ENCODE peak calls at places on chromosome 17, in eight cellular contexts. X, U, K, J, H, V, G and I are unnamed samples. For H3K4me1, the result is how much of the 10 kb centered on the place peaks cover.

GRCh38 chr17:75584358-75585175 is 3.0 kb upstream of the MYO15B start:
- DNase-seq in G (no peak), U (no peak), J (no peak), X (no peak), V (no peak), H (peak), K (no peak), I (no peak)

GRCh38 chr17:147796-148740 is 10.7 kb downstream of the SCGB1C2 start:
- DNase-seq in J (peak), V (peak), G (no peak), H (no peak), U (no peak), X (no peak), K (no peak), I (peak)

GRCh38 chr17:83114706-83115105 is 35.3 kb downstream of the METRNL start:
- DNase-seq in K (no peak), V (no peak), H (no peak), U (no peak), X (no peak), G (no peak), J (no peak), I (no peak)

GRCh38 chr17:66730497-66730923 is 104.4 kb upstream of the CACNG5 start:
- DNase-seq in J (no peak), K (no peak), U (no peak), V (no peak), X (no peak), G (no peak), H (peak), I (no peak)

GRCh38 chr17:12830692-12831363 is 41.5 kb downstream of the ARHGAP44 start:
- DNase-seq in J (no peak), U (no peak), H (no peak), X (no peak), V (no peak), K (no peak), G (no peak), I (no peak)

GRCh38 chr17:13114601-13115024 is 96.8 kb upstream of the ELAC2 start:
- DNase-seq in J (no peak), H (peak), U (peak), V (peak), G (peak), K (no peak), X (no peak), I (no peak)

GRCh38 chr17:35051183-35051578 is 12.3 kb downstream of the RFFL start:
- DNase-seq in X (no peak), G (no peak), H (no peak), J (no peak), K (no peak), V (no peak), U (no peak), I (no peak)

GRCh38 chr17:9144502-9145233 is 123.4 kb downstream of the NTN1 start:
- DNase-seq in K (no peak), U (no peak), H (peak), J (no peak), V (no peak), X (no peak), G (no peak), I (no peak)

GRCh38 chr17:12342609-12343248 is 322.1 kb downstream of the MAP2K4 start:
- DNase-seq in U (peak), K (no peak), V (no peak), G (peak), H (peak), J (no peak), X (no peak), I (peak)

GRCh38 chr17:11943759-11944347 is 53.4 kb downstream of the ZNF18 start:
- DNase-seq in V (no peak), K (no peak), G (no peak), J (no peak), U (no peak), H (no peak), X (no peak), I (no peak)

GRCh38 chr17:28324776-28325175 is 5.8 kb downstream of the TMEM97 start:
- DNase-seq in J (no peak), U (no peak), K (no peak), X (no peak), H (no peak), G (no peak), V (no peak), I (no peak)

GRCh38 chr17:27408891-27409290 is 47.4 kb upstream of the KSR1 start:
- DNase-seq in J (no peak), X (no peak), G (peak), K (no peak), V (no peak), H (no peak), U (peak), I (no peak)

GRCh38 chr17:30840775-30841174 is 9.0 kb downstream of the ATAD5 start:
- DNase-seq in K (no peak), U (no peak), X (no peak), V (no peak), J (no peak), G (no peak), H (no peak), I (no peak)
- H3K4me3 ChIP-seq in K (no peak), U (no peak), X (no peak), V (no peak), J (no peak), G (no peak), H (no peak), I (no peak)

GRCh38 chr17:19510903-19511302 is 22.8 kb upstream of the SLC47A1 start:
- DNase-seq in K (no peak), H (no peak), G (no peak), V (no peak), U (no peak), J (no peak), X (no peak), I (no peak)

GRCh38 chr17:19508327-19508867 is 25.3 kb upstream of the SLC47A1 start:
- DNase-seq in J (peak), K (peak), X (no peak), U (no peak), G (no peak), V (peak), H (peak), I (no peak)

GRCh38 chr17:19502517-19502916 is 31.1 kb upstream of the SLC47A1 start:
- DNase-seq in V (no peak), K (peak), U (no peak), H (no peak), X (no peak), G (no peak), J (no peak), I (no peak)

GRCh38 chr17:19507673-19508326 is 25.9 kb upstream of the SLC47A1 start:
- DNase-seq in X (peak), U (peak), H (peak), K (peak), G (peak), V (peak), J (peak), I (peak)
- TF ChIP-seq CTCF in X (no peak), U (peak), H (no peak), K (no peak), G (no peak), V (no peak), J (no peak), I (peak)

GRCh38 chr17:17930674-17931073 is 41.5 kb downstream of the TOM1L2 start:
- DNase-seq in G (no peak), X (no peak), V (no peak), K (no peak), J (no peak), U (no peak), H (no peak), I (no peak)
- H3K4me1 ChIP-seq in G (under half), X (under half), V (under half), K (under half), J (under half), U (under half), H (under half), I (under half)

GRCh38 chr17:73642659-73643011 is 1.6 kb downstream of the SDK2 start:
- DNase-seq in V (no peak), G (no peak), H (no peak), X (no peak), U (no peak), K (no peak), J (no peak), I (no peak)
- H3K4me3 ChIP-seq in V (peak), G (peak), H (peak), X (peak), U (no peak), K (peak), J (no peak), I (peak)

GRCh38 chr17:2048805-2049204 is 6.1 kb upstream of the HIC1 start:
- DNase-seq in H (peak), X (no peak), K (no peak), U (no peak), G (no peak), J (no peak), V (no peak), I (no peak)

GRCh38 chr17:2051388-2052237 is 3.3 kb upstream of the HIC1 start:
- DNase-seq in G (no peak), V (no peak), J (no peak), K (no peak), X (no peak), H (peak), U (no peak), I (no peak)

GRCh38 chr17:2049333-2050245 is 5.3 kb upstream of the HIC1 start:
- DNase-seq in V (peak), X (peak), G (peak), H (peak), U (peak), J (peak), K (peak), I (peak)

GRCh38 chr17:2050246-2050866 is 4.5 kb upstream of the HIC1 start:
- DNase-seq in H (peak), U (peak), X (no peak), K (peak), G (peak), J (peak), V (no peak), I (peak)

GRCh38 chr17:2050871-2051387 is 4.0 kb upstream of the HIC1 start:
- DNase-seq in U (peak), J (peak), G (peak), X (no peak), K (no peak), H (peak), V (no peak), I (no peak)
- TF ChIP-seq CTCF in U (no peak), J (no peak), G (no peak), X (no peak), K (no peak), H (peak), V (no peak), I (no peak)